ENCODE peak calls at places on chromosomes 6 and 20, in seven cellular contexts. One of them, this sample, is unnamed.

GRCh38 chr20:53934421-53935352 is 135.7 kb downstream of the BCAS1 start:
- DNase-seq in AG08395: peak
- DNase-seq in aorta: peak
- DNase-seq in CMK: no peak
- DNase-seq in kidney glomerular epithelial cell: peak
- DNase-seq in NCI-H774: no peak
- DNase-seq in NCI-H1105: no peak
- DNase-seq in this sample: peak

GRCh38 chr6:144581807-144582537 is 296.8 kb downstream of the UTRN start:
- DNase-seq in NCI-H774: peak
- DNase-seq in NCI-H1105: peak
- DNase-seq in AG08395: no peak
- DNase-seq in kidney glomerular epithelial cell: peak
- DNase-seq in aorta: no peak
- DNase-seq in CMK: no peak
- DNase-seq in this sample: no peak

GRCh38 chr20:53599378-53599777 is 5.7 kb upstream of the ZNF217 start:
- DNase-seq in CMK: no peak
- DNase-seq in NCI-H1105: no peak
- DNase-seq in kidney glomerular epithelial cell: no peak
- DNase-seq in aorta: no peak
- DNase-seq in NCI-H774: no peak
- DNase-seq in AG08395: no peak
- DNase-seq in this sample: no peak

GRCh38 chr6:128230267-128230989 is 290.0 kb downstream of the PTPRK start:
- DNase-seq in NCI-H774: no peak
- DNase-seq in CMK: no peak
- DNase-seq in kidney glomerular epithelial cell: no peak
- DNase-seq in NCI-H1105: no peak
- DNase-seq in aorta: no peak
- DNase-seq in AG08395: no peak
- DNase-seq in this sample: no peak

GRCh38 chr6:100573169-100573568 is 108.4 kb upstream of the SIM1 start:
- DNase-seq in kidney glomerular epithelial cell: peak
- DNase-seq in CMK: no peak
- DNase-seq in NCI-H1105: no peak
- DNase-seq in NCI-H774: no peak
- DNase-seq in aorta: no peak
- DNase-seq in AG08395: peak
- DNase-seq in this sample: peak

GRCh38 chr6:136469154-136469553 is 81.1 kb downstream of the MAP7 start:
- DNase-seq in aorta: no peak
- DNase-seq in kidney glomerular epithelial cell: no peak
- DNase-seq in AG08395: no peak
- DNase-seq in NCI-H1105: no peak
- DNase-seq in NCI-H774: no peak
- DNase-seq in CMK: no peak
- DNase-seq in this sample: no peak

GRCh38 chr20:9203081-9203447 is 134.2 kb downstream of the PLCB4 start:
- DNase-seq in NCI-H1105: no peak
- DNase-seq in NCI-H774: no peak
- DNase-seq in kidney glomerular epithelial cell: no peak
- DNase-seq in CMK: no peak
- DNase-seq in AG08395: no peak
- DNase-seq in aorta: no peak
- DNase-seq in this sample: no peak

GRCh38 chr6:109045423-109046012 is 49.1 kb downstream of the SESN1 start:
- DNase-seq in CMK: no peak
- DNase-seq in AG08395: no peak
- DNase-seq in NCI-H1105: no peak
- DNase-seq in kidney glomerular epithelial cell: no peak
- DNase-seq in aorta: no peak
- DNase-seq in NCI-H774: no peak
- DNase-seq in this sample: no peak

GRCh38 chr20:21511850-21512633 is 1.8 kb downstream of the NKX2-2 start:
- DNase-seq in CMK: no peak
- DNase-seq in NCI-H774: no peak
- DNase-seq in AG08395: no peak
- DNase-seq in NCI-H1105: no peak
- DNase-seq in kidney glomerular epithelial cell: no peak
- DNase-seq in aorta: no peak
- DNase-seq in this sample: no peak

GRCh38 chr20:60512436-60512835 is 554.2 kb downstream of the CDH26 start:
- DNase-seq in kidney glomerular epithelial cell: no peak
- DNase-seq in NCI-H774: no peak
- DNase-seq in NCI-H1105: no peak
- DNase-seq in AG08395: no peak
- DNase-seq in CMK: no peak
- DNase-seq in aorta: no peak
- DNase-seq in this sample: no peak

GRCh38 chr20:33697129-33697528 is 10.9 kb upstream of the E2F1 start:
- DNase-seq in aorta: peak
- DNase-seq in NCI-H774: no peak
- DNase-seq in CMK: no peak
- DNase-seq in kidney glomerular epithelial cell: no peak
- DNase-seq in NCI-H1105: no peak
- DNase-seq in AG08395: peak
- DNase-seq in this sample: peak

GRCh38 chr6:161125591-161125990 is 134.0 kb downstream of the MAP3K4 start:
- DNase-seq in AG08395: no peak
- DNase-seq in NCI-H1105: no peak
- DNase-seq in aorta: no peak
- DNase-seq in CMK: no peak
- DNase-seq in kidney glomerular epithelial cell: no peak
- DNase-seq in NCI-H774: no peak
- DNase-seq in this sample: no peak

GRCh38 chr6:34412643-34413214 is 13.1 kb downstream of the RPS10 start:
- DNase-seq in CMK: no peak
- DNase-seq in NCI-H1105: no peak
- DNase-seq in NCI-H774: no peak
- DNase-seq in kidney glomerular epithelial cell: no peak
- DNase-seq in AG08395: no peak
- DNase-seq in aorta: no peak
- DNase-seq in this sample: no peak

GRCh38 chr20:33291830-33292355 is 8.9 kb downstream of the BPIFB1 start:
- DNase-seq in kidney glomerular epithelial cell: no peak
- DNase-seq in CMK: peak
- DNase-seq in AG08395: peak
- DNase-seq in aorta: no peak
- DNase-seq in NCI-H1105: peak
- DNase-seq in NCI-H774: peak
- DNase-seq in this sample: peak

GRCh38 chr6:45174045-45174444 is 154.1 kb upstream of the RUNX2 start:
- DNase-seq in CMK: no peak
- DNase-seq in NCI-H1105: no peak
- DNase-seq in kidney glomerular epithelial cell: no peak
- DNase-seq in aorta: no peak
- DNase-seq in AG08395: no peak
- DNase-seq in NCI-H774: no peak
- DNase-seq in this sample: no peak

GRCh38 chr6:128600397-128600951 is 80.1 kb upstream of the PTPRK start:
- DNase-seq in AG08395: peak
- DNase-seq in kidney glomerular epithelial cell: peak
- DNase-seq in NCI-H774: peak
- DNase-seq in CMK: no peak
- DNase-seq in aorta: no peak
- DNase-seq in NCI-H1105: peak
- DNase-seq in this sample: peak

GRCh38 chr6:34544776-34545471 is 11.2 kb downstream of the SPDEF start:
- DNase-seq in kidney glomerular epithelial cell: no peak
- DNase-seq in CMK: peak
- DNase-seq in aorta: no peak
- DNase-seq in NCI-H1105: no peak
- DNase-seq in AG08395: no peak
- DNase-seq in NCI-H774: no peak
- DNase-seq in this sample: no peak

GRCh38 chr6:151004415-151005024 is 139.0 kb downstream of the MTHFD1L start:
- DNase-seq in kidney glomerular epithelial cell: peak
- DNase-seq in AG08395: peak
- DNase-seq in aorta: no peak
- DNase-seq in NCI-H774: peak
- DNase-seq in CMK: no peak
- DNase-seq in NCI-H1105: peak
- DNase-seq in this sample: peak

This sample was measured in hepatic stellate cell.